ENCODE peak calls at places on chromosome 5, in eight cellular contexts. D is NCI-H1436; J is COR-L47; P is D341Med; Q is stimulated activated naive CD4-positive, alpha-beta T cell; B is upper lobe of right lung; T is fibroblast of villous mesenchyme; U is mesendoderm. S is an unnamed sample.

GRCh38 chr5:177309351-177310191 is 2.1 kb downstream of the MXD3 start:
- DNase-seq in J (peak), T (peak), Q (peak), D (peak), P (peak), U (peak), B (peak), S (peak)

GRCh38 chr5:91401175-91401574 is 18.1 kb upstream of the ARRDC3 start:
- DNase-seq in P (no peak), J (no peak), U (no peak), D (no peak), T (no peak), B (no peak), Q (no peak), S (no peak)

GRCh38 chr5:61731267-61731945 is 399.3 kb downstream of the ZSWIM6 start:
- DNase-seq in P (no peak), Q (no peak), D (no peak), U (no peak), J (no peak), B (no peak), T (no peak), S (no peak)

GRCh38 chr5:157217289-157218024 is 36.8 kb downstream of the ITK start:
- DNase-seq in P (no peak), U (peak), Q (peak), B (no peak), T (no peak), J (no peak), D (no peak), S (peak)

GRCh38 chr5:124263680-124264491 is 482.6 kb downstream of the ZNF608 start:
- DNase-seq in Q (no peak), D (no peak), T (no peak), B (no peak), J (peak), U (peak), P (peak), S (peak)

GRCh38 chr5:65364907-65365306 is 116.8 kb downstream of the ADAMTS6 start:
- DNase-seq in U (peak), T (peak), D (no peak), B (no peak), P (no peak), Q (no peak), J (peak), S (peak)

GRCh38 chr5:156879665-156880285 is 29.7 kb downstream of the PPP1R2B start:
- DNase-seq in Q (no peak), T (no peak), U (no peak), P (peak), D (peak), J (no peak), B (no peak), S (peak)

GRCh38 chr5:18197734-18198133 is 563.5 kb downstream of the TAF11L14 start:
- DNase-seq in T (no peak), P (no peak), U (peak), Q (no peak), B (no peak), J (no peak), D (no peak), S (no peak)

GRCh38 chr5:55509768-55510522 is 24.8 kb downstream of the PLPP1 start:
- DNase-seq in J (no peak), U (no peak), Q (no peak), P (no peak), D (no peak), B (no peak), T (peak), S (peak)

GRCh38 chr5:38926121-38926520 is 80.3 kb downstream of the OSMR start:
- DNase-seq in B (no peak), T (peak), U (no peak), D (no peak), Q (no peak), J (no peak), P (no peak), S (no peak)

GRCh38 chr5:59789894-59790293 is 103.6 kb downstream of the PDE4D start:
- DNase-seq in Q (no peak), J (no peak), B (no peak), D (no peak), T (no peak), P (no peak), U (no peak), S (peak)

GRCh38 chr5:76029739-76030138 is 53.4 kb upstream of the SV2C start:
- DNase-seq in U (no peak), T (no peak), B (no peak), Q (no peak), P (no peak), J (no peak), D (no peak), S (no peak)

GRCh38 chr5:149265559-149265958 is 6.1 kb upstream of the AFAP1L1 start:
- DNase-seq in Q (no peak), D (no peak), P (peak), J (peak), B (no peak), U (peak), T (peak), S (no peak)

GRCh38 chr5:157038568-157039187 is 20.2 kb downstream of the HAVCR1 start:
- DNase-seq in Q (no peak), P (no peak), D (no peak), J (no peak), T (no peak), B (no peak), U (no peak), S (no peak)

GRCh38 chr5:135193213-135194125 is 159.4 kb upstream of the PITX1 start:
- DNase-seq in Q (no peak), J (no peak), B (no peak), D (no peak), P (peak), T (peak), U (peak), S (no peak)

GRCh38 chr5:116778015-116778414 is 203.4 kb upstream of the SEMA6A start:
- DNase-seq in B (no peak), T (no peak), Q (no peak), J (no peak), P (no peak), U (peak), D (no peak), S (no peak)

GRCh38 chr5:105168806-105169205 is 1606.2 kb upstream of the NUDT12 start:
- DNase-seq in Q (no peak), B (no peak), P (no peak), U (no peak), T (no peak), D (no peak), J (no peak), S (no peak)

GRCh38 chr5:149358294-149358651 is 427 bp downstream of the PCYOX1L start:
- DNase-seq in B (peak), Q (no peak), P (no peak), J (peak), D (no peak), U (no peak), T (no peak), S (peak)

GRCh38 chr5:181280251-181280762 is 19.4 kb upstream of the TRIM52 start:
- DNase-seq in P (no peak), J (no peak), B (no peak), T (no peak), D (no peak), Q (no peak), U (peak), S (no peak)

GRCh38 chr5:54446169-54446786 is 9.2 kb upstream of the HSPB3 start:
- DNase-seq in B (no peak), T (no peak), D (no peak), U (no peak), Q (no peak), J (no peak), P (no peak), S (no peak)

GRCh38 chr5:120655828-120656435 is 191.8 kb downstream of the PRR16 start:
- DNase-seq in B (no peak), U (peak), Q (no peak), T (peak), D (no peak), J (peak), P (peak), S (peak)

GRCh38 chr5:108727154-108727638 is 20.5 kb upstream of the FER start:
- DNase-seq in B (no peak), J (no peak), U (no peak), Q (no peak), T (peak), P (no peak), D (no peak), S (peak)

GRCh38 chr5:143758750-143759149 is 53.2 kb upstream of the HMHB1 start:
- DNase-seq in T (peak), B (no peak), U (no peak), D (no peak), P (no peak), J (no peak), Q (no peak), S (no peak)

GRCh38 chr5:55923177-55923872 is 71.4 kb downstream of the IL6ST start:
- DNase-seq in U (peak), Q (no peak), P (no peak), D (peak), J (no peak), B (no peak), T (no peak), S (peak)

GRCh38 chr5:149747141-149747832 is 17.2 kb downstream of the PPARGC1B start:
- DNase-seq in B (peak), U (no peak), Q (no peak), T (no peak), J (no peak), P (no peak), D (no peak), S (no peak)

GRCh38 chr5:32193591-32193990 is 19.5 kb upstream of the GOLPH3 start:
- DNase-seq in B (peak), Q (no peak), U (no peak), D (peak), T (peak), J (peak), P (no peak), S (peak)

GRCh38 chr5:83777856-83778255 is 57.2 kb upstream of the HAPLN1 start:
- DNase-seq in U (no peak), T (no peak), P (no peak), J (no peak), D (no peak), B (no peak), Q (no peak), S (no peak)

GRCh38 chr5:115920171-115920725 is 42.0 kb upstream of the LVRN start:
- DNase-seq in U (no peak), Q (no peak), D (no peak), P (no peak), T (no peak), B (no peak), J (no peak), S (no peak)

GRCh38 chr5:123721721-123722276 is 209.8 kb downstream of the CSNK1G3 start:
- DNase-seq in B (no peak), T (peak), Q (no peak), P (no peak), J (no peak), U (no peak), D (no peak), S (peak)

GRCh38 chr5:145980718-145981117 is 44.3 kb downstream of the SH3RF2 start:
- DNase-seq in U (no peak), D (no peak), B (no peak), T (no peak), J (no peak), Q (no peak), P (no peak), S (peak)